ENCODE peak calls at places on chromosomes 7 and 10, in nine cellular contexts. Q is uterus; I is right atrium auricular region; A is iPS DF 6.9; K is tibial artery; M is suprapubic skin; N is stomach; H is CD8-positive, alpha-beta T cell; G is HAP-1. R is an unnamed sample.

GRCh38 chr7:78260826-78261225 is 462.3 kb downstream of the PHTF2 start:
- DNase-seq in M (no peak), H (no peak), I (no peak), N (no peak), G (no peak), Q (no peak), A (no peak), K (no peak), R (no peak)

GRCh38 chr10:15035385-15036301 is 8.1 kb upstream of the OLAH start:
- DNase-seq in G (no peak), H (no peak), N (no peak), M (no peak), Q (no peak), K (no peak), A (no peak), I (peak; percentile 61), R (peak; percentile 21)

GRCh38 chr10:76583711-76584161 is 1053.9 kb downstream of the KCNMA1 start:
- DNase-seq in H (no peak), A (no peak), I (no peak), K (no peak), Q (no peak), G (no peak), M (no peak), N (no peak), R (no peak)

GRCh38 chr7:18583305-18583704 is 87.8 kb downstream of the HDAC9 start:
- DNase-seq in G (peak; percentile 45), A (no peak), H (no peak), K (no peak), Q (no peak), N (no peak), M (no peak), I (no peak), R (no peak)

GRCh38 chr10:120979435-120980315 is 128.5 kb downstream of the WDR11 start:
- DNase-seq in I (no peak), M (no peak), N (peak; percentile 78), G (peak; percentile 69), K (peak; percentile 59), Q (peak; percentile 40), A (no peak), H (no peak), R (no peak)

GRCh38 chr10:79242620-79243152 is 104.6 kb upstream of the PPIF start:
- DNase-seq in N (peak; percentile 46), H (peak; percentile 13), M (no peak), K (peak; percentile 88), G (no peak), A (no peak), I (no peak), Q (peak; percentile 71), R (peak; percentile 74)

GRCh38 chr7:22582860-22583640 is 83.1 kb upstream of the STEAP1B start:
- DNase-seq in Q (no peak), H (no peak), G (peak; percentile 33), A (no peak), K (no peak), N (peak; percentile 75), I (no peak), M (no peak), R (no peak)

GRCh38 chr10:88181902-88182671 is 318.7 kb downstream of the PTEN start:
- DNase-seq in K (no peak), N (no peak), H (no peak), M (no peak), Q (no peak), I (no peak), G (no peak), A (no peak), R (no peak)

GRCh38 chr7:106552645-106553445 is 108.1 kb downstream of the CCDC71L start:
- DNase-seq in I (no peak), M (no peak), Q (no peak), A (no peak), K (no peak), G (no peak), N (no peak), H (no peak), R (no peak)

GRCh38 chr10:44864042-44864436 is 47.1 kb upstream of the TMEM72 start:
- DNase-seq in G (peak; percentile 26), K (peak; percentile 67), M (no peak), A (no peak), I (peak; percentile 59), N (no peak), Q (peak; percentile 34), H (no peak), R (no peak)

GRCh38 chr7:76191783-76192240 is 9.9 kb upstream of the SRRM3 start:
- DNase-seq in I (no peak), A (peak; percentile 70), M (no peak), G (peak; percentile 57), Q (no peak), K (no peak), N (no peak), H (no peak), R (no peak)

GRCh38 chr10:98078774-98079173 is 48.4 kb upstream of the CRTAC1 start:
- DNase-seq in M (no peak), K (no peak), G (no peak), A (no peak), N (no peak), H (no peak), Q (no peak), I (no peak), R (no peak)

GRCh38 chr7:21884496-21884895 is 61.2 kb downstream of the CDCA7L start:
- DNase-seq in I (no peak), H (no peak), Q (no peak), N (no peak), K (no peak), A (no peak), G (no peak), M (no peak), R (no peak)

GRCh38 chr10:6128591-6129383 is 40.0 kb downstream of the RBM17 start:
- DNase-seq in I (no peak), A (no peak), G (no peak), Q (no peak), K (peak; percentile 66), M (no peak), N (no peak), H (no peak), R (no peak)

GRCh38 chr10:48697821-48698764 is 13.4 kb downstream of the WDFY4 start:
- DNase-seq in N (no peak), A (no peak), H (no peak), M (no peak), G (no peak), I (no peak), K (no peak), Q (no peak), R (no peak)

GRCh38 chr10:30559118-30559684 is 70.4 kb downstream of the LYZL2 start:
- DNase-seq in N (no peak), H (no peak), K (no peak), I (no peak), M (no peak), Q (no peak), A (no peak), G (no peak), R (no peak)

GRCh38 chr7:138303230-138304070 is 156.6 kb upstream of the TRIM24 start:
- DNase-seq in Q (no peak), I (no peak), N (no peak), H (no peak), K (no peak), G (no peak), M (no peak), A (no peak), R (no peak)

GRCh38 chr7:64433590-64433989 is 119.8 kb downstream of the ZNF736 start:
- DNase-seq in A (no peak), I (no peak), Q (no peak), H (no peak), M (no peak), N (no peak), K (no peak), G (no peak), R (no peak)

GRCh38 chr7:64429232-64429631 is 115.5 kb downstream of the ZNF736 start:
- DNase-seq in K (no peak), M (no peak), H (no peak), G (no peak), A (no peak), Q (no peak), N (no peak), I (no peak), R (no peak)

GRCh38 chr7:64431838-64432237 is 118.1 kb downstream of the ZNF736 start:
- DNase-seq in G (no peak), K (no peak), M (no peak), A (no peak), Q (no peak), I (no peak), N (no peak), H (no peak), R (no peak)
- H3K9me3 ChIP-seq in G (no peaks in the 10 kb centered on the region), K (peaks cover 8% of the 10 kb centered on the region), M (peaks cover 5% of the 10 kb centered on the region), A (peaks cover 11% of the 10 kb centered on the region), Q (no peaks in the 10 kb centered on the region), I (no peaks in the 10 kb centered on the region), N (no peaks in the 10 kb centered on the region), H (peaks cover 4% of the 10 kb centered on the region), R (peaks cover 30% of the 10 kb centered on the region)

DNA sequence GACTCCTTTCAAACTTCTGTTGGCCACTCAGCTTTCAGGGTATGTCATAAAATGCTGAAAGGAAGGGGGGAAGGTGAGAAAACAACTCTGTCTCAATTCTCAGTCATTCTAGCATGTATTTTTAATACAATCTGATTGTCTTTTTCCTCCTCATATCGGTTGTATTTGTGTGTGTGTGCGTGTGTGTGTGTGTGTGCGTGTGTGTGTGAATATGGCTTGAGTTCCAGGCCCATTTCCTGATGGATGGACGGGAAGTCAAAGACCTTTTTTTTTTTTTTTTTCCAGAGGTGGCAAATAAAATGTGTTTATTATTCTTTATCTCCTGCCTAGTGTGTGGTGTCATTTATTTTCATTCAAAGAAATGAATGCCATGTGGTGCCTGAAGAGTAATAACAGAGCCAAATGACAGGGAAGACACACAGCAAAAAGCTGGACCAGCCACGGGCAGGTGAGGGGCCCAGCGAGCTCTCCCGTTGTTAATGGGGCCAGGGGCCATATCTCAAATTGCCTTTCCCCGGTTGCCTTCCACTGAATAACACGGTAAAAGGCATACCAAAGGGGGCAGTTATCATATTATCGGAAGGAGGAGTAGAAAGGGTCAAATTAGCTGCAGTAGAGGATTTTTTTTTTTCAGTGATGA is 3.1 kb upstream of the PLXNA4 start:
- DNase-seq in N (no peak), Q (no peak), G (no peak), H (no peak), I (no peak), A (no peak), M (no peak), K (no peak), R (no peak)
- H3K27me3 ChIP-seq in N (peaks cover 62% of the 10 kb centered on the region), Q (no peaks in the 10 kb centered on the region), G (peaks cover 44% of the 10 kb centered on the region), H (peaks cover 15% of the 10 kb centered on the region), I (no peaks in the 10 kb centered on the region), A (peaks cover 37% of the 10 kb centered on the region), M (peaks cover 47% of the 10 kb centered on the region), K (no peaks in the 10 kb centered on the region), R (peaks cover 38% of the 10 kb centered on the region)

GRCh38 chr7:64078699-64078994 is 33.4 kb downstream of the ZNF727 start:
- DNase-seq in M (no peak), A (no peak), Q (no peak), G (no peak), N (no peak), H (no peak), I (no peak), K (no peak), R (no peak)
- H3K9me3 ChIP-seq in M (peaks cover 60% of the 10 kb centered on the region), A (peaks cover 6% of the 10 kb centered on the region), Q (peaks cover 65% of the 10 kb centered on the region), G (peaks cover 7% of the 10 kb centered on the region), N (peaks cover 67% of the 10 kb centered on the region), H (peaks cover 46% of the 10 kb centered on the region), I (peaks cover 80% of the 10 kb centered on the region), K (peaks cover 97% of the 10 kb centered on the region), R (no peaks in the 10 kb centered on the region)

DNA sequence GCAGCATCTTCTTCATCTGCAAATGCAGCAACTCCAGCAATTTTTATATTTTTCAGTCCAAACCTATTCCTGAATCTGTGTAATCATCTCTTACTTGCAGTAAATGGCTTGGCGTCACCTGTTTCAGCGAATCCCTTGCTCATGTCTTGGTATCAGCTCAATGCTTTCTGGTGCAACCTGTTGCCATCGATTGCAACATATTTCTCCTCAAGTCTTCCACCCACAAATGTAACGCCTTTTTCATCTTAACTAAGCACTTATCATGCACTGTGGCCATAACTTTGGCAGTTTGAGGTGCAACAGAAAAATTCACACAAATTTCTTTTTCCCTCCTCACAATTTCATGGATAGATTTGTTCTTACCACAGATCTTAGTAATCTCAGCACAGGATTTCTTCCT is 168.3 kb downstream of the HERPUD2 start:
- DNase-seq in I (no peak), G (no peak), A (no peak), M (no peak), N (no peak), K (no peak), Q (no peak), H (no peak), R (no peak)
- H3K27me3 ChIP-seq in I (no peaks in the 10 kb centered on the region), G (peaks cover 2% of the 10 kb centered on the region), A (no peaks in the 10 kb centered on the region), M (peaks cover 34% of the 10 kb centered on the region), N (peaks cover 38% of the 10 kb centered on the region), K (no peaks in the 10 kb centered on the region), Q (no peaks in the 10 kb centered on the region), H (no peaks in the 10 kb centered on the region), R (peaks cover 4% of the 10 kb centered on the region)

R was measured in left ventricle myocardium inferior.